ENCODE peak calls at places on chromosomes 12 and 14, in eight cellular contexts. U, O, E, T, A, M, H and W are unnamed samples.

GRCh38 chr14:68628605-68629310 is 164.1 kb downstream of the ZFP36L1 start:
- DNase-seq in U (no peak), O (no peak), E (peak; percentile 30), T (peak; percentile 60), A (no peak), M (no peak), H (no peak), W (no peak)

GRCh38 chr12:64691227-64691792 is 67.9 kb downstream of the GNS start:
- DNase-seq in U (no peak), O (no peak), E (no peak), T (no peak), A (no peak), M (no peak), H (no peak), W (no peak)

GRCh38 chr14:95061317-95062093 is 95.8 kb downstream of the DICER1 start:
- DNase-seq in U (no peak), O (no peak), E (no peak), T (no peak), A (no peak), M (no peak), H (no peak), W (no peak)

GRCh38 chr12:103751600-103751999 is 89.4 kb downstream of the NT5DC3 start:
- DNase-seq in U (no peak), O (no peak), E (no peak), T (no peak), A (no peak), M (peak; percentile 33), H (no peak), W (no peak)

GRCh38 chr12:11787437-11787836 is 138.0 kb downstream of the ETV6 start:
- DNase-seq in U (no peak), O (no peak), E (no peak), T (no peak), A (no peak), M (no peak), H (no peak), W (no peak)

GRCh38 chr14:95609398-95609990 is 74.6 kb downstream of the GLRX5 start:
- DNase-seq in U (peak; percentile 79), O (no peak), E (no peak), T (peak; percentile 6), A (peak; percentile 86), M (peak; percentile 38), H (peak; percentile 17), W (peak; percentile 29)

GRCh38 chr12:26744697-26745440 is 88.1 kb downstream of the ITPR2 start:
- DNase-seq in U (no peak), O (no peak), E (no peak), T (no peak), A (no peak), M (peak; percentile 61), H (no peak), W (no peak)

GRCh38 chr12:105226219-105226618 is 9.8 kb downstream of the APPL2 start:
- DNase-seq in U (peak; percentile 70), O (peak; percentile 88), E (peak; percentile 16), T (no peak), A (no peak), M (peak; percentile 97), H (peak; percentile 45), W (no peak)

GRCh38 chr14:104585966-104586702 is 6.6 kb downstream of the C14orf180 start:
- DNase-seq in U (no peak), O (peak; percentile 75), E (no peak), T (no peak), A (no peak), M (peak; percentile 46), H (no peak), W (no peak)

GRCh38 chr12:49946086-49946485 is 4.5 kb upstream of the AQP2 start:
- DNase-seq in U (no peak), O (no peak), E (no peak), T (no peak), A (no peak), M (no peak), H (no peak), W (no peak)

GRCh38 chr14:101929096-101929495 is 35.3 kb upstream of the DYNC1H1 start:
- DNase-seq in U (no peak), O (peak; percentile 20), E (no peak), T (no peak), A (no peak), M (no peak), H (no peak), W (no peak)

GRCh38 chr12:49260165-49260564 is 4.7 kb upstream of the TUBA1C start:
- DNase-seq in U (no peak), O (no peak), E (no peak), T (no peak), A (no peak), M (peak; percentile 94), H (peak; percentile 88), W (peak; percentile 38)

GRCh38 chr14:93984987-93985410 is 8.6 kb upstream of the ASB2 start:
- DNase-seq in U (peak; percentile 53), O (no peak), E (no peak), T (peak; percentile 54), A (no peak), M (peak; percentile 52), H (peak; percentile 71), W (peak; percentile 42)

GRCh38 chr14:95097385-95097784 is 59.9 kb downstream of the DICER1 start:
- DNase-seq in U (no peak), O (no peak), E (no peak), T (no peak), A (no peak), M (no peak), H (no peak), W (no peak)